ENCODE peak calls at places on chromosomes 5 and 9, in eight cellular contexts. One of them, this sample, is unnamed.

GRCh38 chr9:134593286-134593685 is 48.3 kb upstream of the COL5A1 start:
- DNase-seq in H9: no peak
- DNase-seq in activated CD8-positive, alpha-beta T cell treated with anti-CD3 and anti-CD28 coated beads for 36 hours: no peak
- DNase-seq in AG04449: no peak
- DNase-seq in psoas muscle: no peak
- DNase-seq in Peyer's patch: no peak
- DNase-seq in AG04450: no peak
- DNase-seq in WERI-Rb-1: no peak
- DNase-seq in this sample: no peak

GRCh38 chr9:17600962-17601593 is 22.2 kb downstream of the SH3GL2 start:
- DNase-seq in AG04450: peak; percentile 20
- DNase-seq in H9: no peak
- DNase-seq in psoas muscle: no peak
- DNase-seq in activated CD8-positive, alpha-beta T cell treated with anti-CD3 and anti-CD28 coated beads for 36 hours: no peak
- DNase-seq in WERI-Rb-1: no peak
- DNase-seq in Peyer's patch: no peak
- DNase-seq in AG04449: no peak
- DNase-seq in this sample: no peak

GRCh38 chr5:139682016-139682975 is 34.1 kb downstream of the CXXC5 start:
- DNase-seq in activated CD8-positive, alpha-beta T cell treated with anti-CD3 and anti-CD28 coated beads for 36 hours: no peak
- DNase-seq in H9: no peak
- DNase-seq in Peyer's patch: no peak
- DNase-seq in AG04450: no peak
- DNase-seq in psoas muscle: no peak
- DNase-seq in AG04449: no peak
- DNase-seq in WERI-Rb-1: no peak
- DNase-seq in this sample: no peak

GRCh38 chr5:55899344-55899743 is 48.2 kb downstream of the IL31RA start:
- DNase-seq in Peyer's patch: no peak
- DNase-seq in activated CD8-positive, alpha-beta T cell treated with anti-CD3 and anti-CD28 coated beads for 36 hours: no peak
- DNase-seq in AG04449: no peak
- DNase-seq in WERI-Rb-1: no peak
- DNase-seq in AG04450: no peak
- DNase-seq in psoas muscle: no peak
- DNase-seq in H9: no peak
- DNase-seq in this sample: no peak

GRCh38 chr5:124746916-124747769 is 704 bp upstream of the ZNF608 start:
- DNase-seq in activated CD8-positive, alpha-beta T cell treated with anti-CD3 and anti-CD28 coated beads for 36 hours: peak; percentile 12
- DNase-seq in psoas muscle: peak; percentile 87
- DNase-seq in WERI-Rb-1: peak; percentile 88
- DNase-seq in Peyer's patch: peak; percentile 62
- DNase-seq in H9: peak; percentile 88
- DNase-seq in AG04450: peak; percentile 84
- DNase-seq in AG04449: no peak
- DNase-seq in this sample: peak; percentile 54

GRCh38 chr9:136326061-136326776 is 1.1 kb upstream of the GPSM1 start:
- DNase-seq in Peyer's patch: no peak
- DNase-seq in activated CD8-positive, alpha-beta T cell treated with anti-CD3 and anti-CD28 coated beads for 36 hours: no peak
- DNase-seq in H9: peak; percentile 70
- DNase-seq in AG04450: peak; percentile 90
- DNase-seq in AG04449: peak; percentile 70
- DNase-seq in WERI-Rb-1: no peak
- DNase-seq in psoas muscle: no peak
- DNase-seq in this sample: no peak

GRCh38 chr9:18985464-18985951 is 47.5 kb downstream of the SAXO1 start:
- DNase-seq in H9: no peak
- DNase-seq in psoas muscle: no peak
- DNase-seq in activated CD8-positive, alpha-beta T cell treated with anti-CD3 and anti-CD28 coated beads for 36 hours: no peak
- DNase-seq in AG04450: no peak
- DNase-seq in AG04449: peak; percentile 38
- DNase-seq in WERI-Rb-1: no peak
- DNase-seq in Peyer's patch: no peak
- DNase-seq in this sample: no peak

GRCh38 chr5:150619359-150620230 is 20.9 kb upstream of the SYNPO start:
- DNase-seq in activated CD8-positive, alpha-beta T cell treated with anti-CD3 and anti-CD28 coated beads for 36 hours: no peak
- DNase-seq in WERI-Rb-1: no peak
- DNase-seq in Peyer's patch: no peak
- DNase-seq in AG04449: no peak
- DNase-seq in H9: no peak
- DNase-seq in AG04450: peak; percentile 20
- DNase-seq in psoas muscle: no peak
- DNase-seq in this sample: no peak

GRCh38 chr5:74285876-74286275 is 354.7 kb downstream of the ENC1 start:
- DNase-seq in AG04449: no peak
- DNase-seq in H9: no peak
- DNase-seq in WERI-Rb-1: no peak
- DNase-seq in Peyer's patch: no peak
- DNase-seq in AG04450: no peak
- DNase-seq in psoas muscle: no peak
- DNase-seq in activated CD8-positive, alpha-beta T cell treated with anti-CD3 and anti-CD28 coated beads for 36 hours: no peak
- DNase-seq in this sample: no peak

GRCh38 chr5:473344-474192 is 30.6 kb downstream of the EXOC3 start:
- DNase-seq in activated CD8-positive, alpha-beta T cell treated with anti-CD3 and anti-CD28 coated beads for 36 hours: peak; percentile 47
- DNase-seq in WERI-Rb-1: peak; percentile 67
- DNase-seq in psoas muscle: peak; percentile 68
- DNase-seq in Peyer's patch: peak; percentile 71
- DNase-seq in H9: no peak
- DNase-seq in AG04450: no peak
- DNase-seq in AG04449: no peak
- DNase-seq in this sample: peak; percentile 65

GRCh38 chr5:57094753-57095683 is 78.8 kb upstream of the GPBP1 start:
- DNase-seq in H9: peak; percentile 88
- DNase-seq in WERI-Rb-1: peak; percentile 15
- DNase-seq in activated CD8-positive, alpha-beta T cell treated with anti-CD3 and anti-CD28 coated beads for 36 hours: peak; percentile 10
- DNase-seq in psoas muscle: no peak
- DNase-seq in AG04450: no peak
- DNase-seq in AG04449: no peak
- DNase-seq in Peyer's patch: peak; percentile 78
- DNase-seq in this sample: no peak

GRCh38 chr9:122518841-122519240 is at the start of gene OR1J4:
- DNase-seq in AG04450: no peak
- DNase-seq in WERI-Rb-1: no peak
- DNase-seq in Peyer's patch: no peak
- DNase-seq in AG04449: no peak
- DNase-seq in psoas muscle: no peak
- DNase-seq in H9: no peak
- DNase-seq in activated CD8-positive, alpha-beta T cell treated with anti-CD3 and anti-CD28 coated beads for 36 hours: no peak
- DNase-seq in this sample: no peak

GRCh38 chr5:935510-936084 is 42.9 kb downstream of the TRIP13 start:
- DNase-seq in AG04450: no peak
- DNase-seq in Peyer's patch: no peak
- DNase-seq in WERI-Rb-1: peak; percentile 48
- DNase-seq in activated CD8-positive, alpha-beta T cell treated with anti-CD3 and anti-CD28 coated beads for 36 hours: peak; percentile 34
- DNase-seq in psoas muscle: no peak
- DNase-seq in H9: no peak
- DNase-seq in AG04449: no peak
- DNase-seq in this sample: no peak

GRCh38 chr9:3528466-3528865 is 2.7 kb upstream of the RFX3 start:
- DNase-seq in AG04449: no peak
- DNase-seq in activated CD8-positive, alpha-beta T cell treated with anti-CD3 and anti-CD28 coated beads for 36 hours: peak; percentile 80
- DNase-seq in AG04450: no peak
- DNase-seq in psoas muscle: no peak
- DNase-seq in H9: no peak
- DNase-seq in WERI-Rb-1: no peak
- DNase-seq in Peyer's patch: no peak
- DNase-seq in this sample: no peak

GRCh38 chr5:39370555-39371366 is 6.5 kb upstream of the C9 start:
- DNase-seq in activated CD8-positive, alpha-beta T cell treated with anti-CD3 and anti-CD28 coated beads for 36 hours: no peak
- DNase-seq in AG04450: no peak
- DNase-seq in WERI-Rb-1: no peak
- DNase-seq in H9: no peak
- DNase-seq in AG04449: no peak
- DNase-seq in Peyer's patch: no peak
- DNase-seq in psoas muscle: no peak
- DNase-seq in this sample: no peak

GRCh38 chr9:32426278-32426939 is 42.0 kb downstream of the ACO1 start:
- DNase-seq in H9: no peak
- DNase-seq in AG04449: peak; percentile 55
- DNase-seq in activated CD8-positive, alpha-beta T cell treated with anti-CD3 and anti-CD28 coated beads for 36 hours: no peak
- DNase-seq in Peyer's patch: peak; percentile 64
- DNase-seq in AG04450: peak; percentile 95
- DNase-seq in WERI-Rb-1: no peak
- DNase-seq in psoas muscle: no peak
- DNase-seq in this sample: no peak

DNA sequence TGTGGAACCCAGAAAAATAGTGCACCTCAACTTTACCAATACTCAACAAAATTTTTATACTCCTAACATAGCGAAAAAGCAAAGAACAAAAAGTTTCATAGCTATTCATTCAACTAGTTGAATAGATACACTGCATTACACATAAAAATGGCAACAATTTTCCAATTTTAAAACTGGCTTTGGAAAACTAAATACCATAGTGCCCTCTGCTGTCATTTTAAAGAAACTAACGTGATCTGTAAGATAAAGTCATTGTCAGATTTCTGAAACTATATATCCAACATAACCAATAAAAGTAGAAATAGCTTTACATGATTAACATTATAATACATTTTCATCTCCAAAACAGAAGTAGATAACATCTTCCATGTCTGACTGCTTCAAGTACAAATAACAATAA is 31.6 kb downstream of the DTWD2 start:
- DNase-seq in Peyer's patch: no peak
- DNase-seq in activated CD8-positive, alpha-beta T cell treated with anti-CD3 and anti-CD28 coated beads for 36 hours: no peak
- DNase-seq in WERI-Rb-1: no peak
- DNase-seq in H9: no peak
- DNase-seq in AG04449: no peak
- DNase-seq in AG04450: no peak
- DNase-seq in psoas muscle: no peak
- DNase-seq in this sample: no peak
- TF ChIP-seq CTCF in Peyer's patch: no peak
- TF ChIP-seq CTCF in activated CD8-positive, alpha-beta T cell treated with anti-CD3 and anti-CD28 coated beads for 36 hours: peak; percentile 58
- TF ChIP-seq CTCF in WERI-Rb-1: no peak
- TF ChIP-seq CTCF in H9: peak; percentile 70
- TF ChIP-seq CTCF in AG04449: peak; percentile 0
- TF ChIP-seq CTCF in AG04450: peak; percentile 45
- TF ChIP-seq CTCF in psoas muscle: peak; percentile 16
- TF ChIP-seq CTCF in this sample: peak; percentile 35

GRCh38 chr5:167713186-167713585 is 578.3 kb upstream of the WWC1 start:
- DNase-seq in psoas muscle: no peak
- DNase-seq in AG04450: no peak
- DNase-seq in Peyer's patch: no peak
- DNase-seq in activated CD8-positive, alpha-beta T cell treated with anti-CD3 and anti-CD28 coated beads for 36 hours: no peak
- DNase-seq in WERI-Rb-1: no peak
- DNase-seq in H9: no peak
- DNase-seq in AG04449: no peak
- DNase-seq in this sample: no peak

GRCh38 chr5:167709625-167710024 is 581.8 kb upstream of the WWC1 start:
- DNase-seq in H9: no peak
- DNase-seq in AG04449: no peak
- DNase-seq in WERI-Rb-1: no peak
- DNase-seq in Peyer's patch: no peak
- DNase-seq in psoas muscle: no peak
- DNase-seq in activated CD8-positive, alpha-beta T cell treated with anti-CD3 and anti-CD28 coated beads for 36 hours: no peak
- DNase-seq in AG04450: no peak
- DNase-seq in this sample: no peak

GRCh38 chr5:167710444-167711025 is 580.9 kb upstream of the WWC1 start:
- DNase-seq in AG04449: no peak
- DNase-seq in H9: no peak
- DNase-seq in activated CD8-positive, alpha-beta T cell treated with anti-CD3 and anti-CD28 coated beads for 36 hours: no peak
- DNase-seq in psoas muscle: no peak
- DNase-seq in Peyer's patch: no peak
- DNase-seq in WERI-Rb-1: no peak
- DNase-seq in AG04450: no peak
- DNase-seq in this sample: no peak

DNA sequence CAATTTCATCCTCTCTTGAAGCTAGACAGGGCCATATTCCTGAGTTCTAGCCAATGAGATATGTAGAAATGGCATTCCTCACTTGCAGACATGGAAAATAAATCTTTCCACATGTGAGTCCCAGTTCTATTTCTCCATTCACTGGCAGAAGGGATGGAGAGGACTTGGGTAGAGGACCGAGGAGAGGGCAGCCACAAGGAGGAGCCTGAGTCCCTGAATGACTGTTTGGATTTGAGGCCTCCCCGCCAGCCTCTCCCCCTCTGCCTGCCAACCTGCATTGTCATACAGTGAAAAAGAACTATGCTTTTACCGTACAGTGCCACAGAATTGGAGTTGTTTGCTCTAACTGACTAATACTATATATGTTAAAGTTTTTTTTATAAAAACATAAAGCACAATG is 583.0 kb upstream of the WWC1 start:
- DNase-seq in H9: no peak
- DNase-seq in WERI-Rb-1: peak; percentile 18
- DNase-seq in Peyer's patch: no peak
- DNase-seq in psoas muscle: no peak
- DNase-seq in activated CD8-positive, alpha-beta T cell treated with anti-CD3 and anti-CD28 coated beads for 36 hours: no peak
- DNase-seq in AG04450: no peak
- DNase-seq in AG04449: no peak
- DNase-seq in this sample: no peak
- TF ChIP-seq CTCF in H9: peak; percentile 50
- TF ChIP-seq CTCF in WERI-Rb-1: peak; percentile 22
- TF ChIP-seq CTCF in Peyer's patch: no peak
- TF ChIP-seq CTCF in psoas muscle: no peak
- TF ChIP-seq CTCF in activated CD8-positive, alpha-beta T cell treated with anti-CD3 and anti-CD28 coated beads for 36 hours: no peak
- TF ChIP-seq CTCF in AG04450: no peak
- TF ChIP-seq CTCF in AG04449: no peak
- TF ChIP-seq CTCF in this sample: no peak

GRCh38 chr5:111772456-111772855 is 15.5 kb upstream of the NREP start:
- DNase-seq in Peyer's patch: no peak
- DNase-seq in activated CD8-positive, alpha-beta T cell treated with anti-CD3 and anti-CD28 coated beads for 36 hours: no peak
- DNase-seq in WERI-Rb-1: peak; percentile 62
- DNase-seq in H9: peak; percentile 74
- DNase-seq in AG04449: no peak
- DNase-seq in psoas muscle: no peak
- DNase-seq in AG04450: no peak
- DNase-seq in this sample: no peak
- TF ChIP-seq CTCF in Peyer's patch: no peak
- TF ChIP-seq CTCF in activated CD8-positive, alpha-beta T cell treated with anti-CD3 and anti-CD28 coated beads for 36 hours: no peak
- TF ChIP-seq CTCF in WERI-Rb-1: no peak
- TF ChIP-seq CTCF in H9: no peak
- TF ChIP-seq CTCF in AG04449: no peak
- TF ChIP-seq CTCF in psoas muscle: no peak
- TF ChIP-seq CTCF in AG04450: no peak
- TF ChIP-seq CTCF in this sample: no peak

GRCh38 chr5:5141625-5142527 is 1.7 kb downstream of the ADAMTS16 start:
- DNase-seq in AG04449: no peak
- DNase-seq in AG04450: peak; percentile 10
- DNase-seq in H9: no peak
- DNase-seq in WERI-Rb-1: peak; percentile 55
- DNase-seq in Peyer's patch: no peak
- DNase-seq in activated CD8-positive, alpha-beta T cell treated with anti-CD3 and anti-CD28 coated beads for 36 hours: peak; percentile 74
- DNase-seq in psoas muscle: no peak
- DNase-seq in this sample: peak; percentile 58

GRCh38 chr5:5144441-5144840 is 4.3 kb downstream of the ADAMTS16 start:
- DNase-seq in AG04450: no peak
- DNase-seq in psoas muscle: no peak
- DNase-seq in WERI-Rb-1: no peak
- DNase-seq in H9: no peak
- DNase-seq in activated CD8-positive, alpha-beta T cell treated with anti-CD3 and anti-CD28 coated beads for 36 hours: no peak
- DNase-seq in AG04449: no peak
- DNase-seq in Peyer's patch: no peak
- DNase-seq in this sample: no peak

GRCh38 chr5:5140051-5141010 is at the start of gene ADAMTS16:
- DNase-seq in AG04449: no peak
- DNase-seq in Peyer's patch: no peak
- DNase-seq in activated CD8-positive, alpha-beta T cell treated with anti-CD3 and anti-CD28 coated beads for 36 hours: no peak
- DNase-seq in psoas muscle: peak; percentile 52
- DNase-seq in H9: peak; percentile 74
- DNase-seq in AG04450: no peak
- DNase-seq in WERI-Rb-1: no peak
- DNase-seq in this sample: no peak

GRCh38 chr5:5139358-5140050 is 626 bp upstream of the ADAMTS16 start:
- DNase-seq in Peyer's patch: no peak
- DNase-seq in activated CD8-positive, alpha-beta T cell treated with anti-CD3 and anti-CD28 coated beads for 36 hours: no peak
- DNase-seq in H9: peak; percentile 51
- DNase-seq in psoas muscle: no peak
- DNase-seq in AG04449: no peak
- DNase-seq in WERI-Rb-1: no peak
- DNase-seq in AG04450: no peak
- DNase-seq in this sample: no peak

GRCh38 chr5:5141011-5141599 is 975 bp downstream of the ADAMTS16 start:
- DNase-seq in psoas muscle: no peak
- DNase-seq in AG04449: no peak
- DNase-seq in AG04450: no peak
- DNase-seq in WERI-Rb-1: no peak
- DNase-seq in Peyer's patch: no peak
- DNase-seq in activated CD8-positive, alpha-beta T cell treated with anti-CD3 and anti-CD28 coated beads for 36 hours: no peak
- DNase-seq in H9: no peak
- DNase-seq in this sample: no peak
- TF ChIP-seq CTCF in psoas muscle: no peak
- TF ChIP-seq CTCF in AG04449: no peak
- TF ChIP-seq CTCF in AG04450: no peak
- TF ChIP-seq CTCF in WERI-Rb-1: no peak
- TF ChIP-seq CTCF in Peyer's patch: no peak
- TF ChIP-seq CTCF in activated CD8-positive, alpha-beta T cell treated with anti-CD3 and anti-CD28 coated beads for 36 hours: no peak
- TF ChIP-seq CTCF in H9: no peak
- TF ChIP-seq CTCF in this sample: peak; percentile 22

This sample was measured in GM13977.